ENCODE peak calls at places on chromosomes 16 and 17, in five cellular contexts. One of them, this sample, is unnamed.
A peak's percentile ranks its signal among the peaks of the same experiment; 100 is the strongest.

GRCh38 chr17:11296994-11297393 is 56.0 kb downstream of the SHISA6 start:
- DNase-seq in neural progenitor cell: peak; percentile 36
- DNase-seq in fibroblast of mammary gland: peak; percentile 3
- DNase-seq in mucosa of descending colon: no peak
- DNase-seq in endodermal cell: no peak
- DNase-seq in this sample: no peak

GRCh38 chr16:86877108-86877507 is 298.8 kb downstream of the FOXL1 start:
- DNase-seq in neural progenitor cell: no peak
- DNase-seq in fibroblast of mammary gland: no peak
- DNase-seq in mucosa of descending colon: no peak
- DNase-seq in endodermal cell: no peak
- DNase-seq in this sample: no peak

GRCh38 chr17:5035356-5035755 is at the start of gene SLC52A1:
- DNase-seq in neural progenitor cell: peak; percentile 21
- DNase-seq in fibroblast of mammary gland: no peak
- DNase-seq in mucosa of descending colon: peak; percentile 69
- DNase-seq in endodermal cell: peak; percentile 81
- DNase-seq in this sample: no peak

GRCh38 chr17:73043686-73044581 is 48.6 kb downstream of the SLC39A11 start:
- DNase-seq in neural progenitor cell: no peak
- DNase-seq in fibroblast of mammary gland: peak; percentile 96
- DNase-seq in mucosa of descending colon: no peak
- DNase-seq in endodermal cell: no peak
- DNase-seq in this sample: peak; percentile 72

GRCh38 chr16:31157136-31157535 is 7.3 kb upstream of the PRSS36 start:
- DNase-seq in neural progenitor cell: no peak
- DNase-seq in fibroblast of mammary gland: no peak
- DNase-seq in mucosa of descending colon: no peak
- DNase-seq in endodermal cell: no peak
- DNase-seq in this sample: no peak

GRCh38 chr17:79838541-79839274 is 532 bp downstream of the CBX4 start:
- DNase-seq in neural progenitor cell: peak; percentile 87
- DNase-seq in fibroblast of mammary gland: peak; percentile 51
- DNase-seq in mucosa of descending colon: peak; percentile 74
- DNase-seq in endodermal cell: peak; percentile 90
- DNase-seq in this sample: peak; percentile 76

GRCh38 chr16:28876016-28876659 is 2.1 kb upstream of the ATP2A1 start:
- DNase-seq in neural progenitor cell: no peak
- DNase-seq in fibroblast of mammary gland: no peak
- DNase-seq in mucosa of descending colon: no peak
- DNase-seq in endodermal cell: no peak
- DNase-seq in this sample: no peak

GRCh38 chr17:17741346-17742023 is 60.2 kb downstream of the RAI1 start:
- DNase-seq in neural progenitor cell: peak; percentile 91
- DNase-seq in fibroblast of mammary gland: no peak
- DNase-seq in mucosa of descending colon: no peak
- DNase-seq in endodermal cell: peak; percentile 91
- DNase-seq in this sample: peak; percentile 49

GRCh38 chr17:32755045-32755805 is 121.7 kb downstream of the MYO1D start:
- DNase-seq in neural progenitor cell: peak; percentile 51
- DNase-seq in fibroblast of mammary gland: peak; percentile 77
- DNase-seq in mucosa of descending colon: no peak
- DNase-seq in endodermal cell: no peak
- DNase-seq in this sample: peak; percentile 81

GRCh38 chr17:17324616-17325015 is 21.4 kb downstream of the NT5M start:
- DNase-seq in neural progenitor cell: no peak
- DNase-seq in fibroblast of mammary gland: no peak
- DNase-seq in mucosa of descending colon: no peak
- DNase-seq in endodermal cell: peak; percentile 26
- DNase-seq in this sample: no peak

GRCh38 chr17:73657473-73658116 is 13.3 kb upstream of the SDK2 start:
- DNase-seq in neural progenitor cell: peak; percentile 84
- DNase-seq in fibroblast of mammary gland: peak; percentile 54
- DNase-seq in mucosa of descending colon: peak; percentile 83
- DNase-seq in endodermal cell: peak; percentile 98
- DNase-seq in this sample: no peak

GRCh38 chr16:28623172-28623711 is 13.4 kb upstream of the SULT1A1 start:
- DNase-seq in neural progenitor cell: no peak
- DNase-seq in fibroblast of mammary gland: no peak
- DNase-seq in mucosa of descending colon: peak; percentile 85
- DNase-seq in endodermal cell: peak; percentile 32
- DNase-seq in this sample: peak; percentile 12

GRCh38 chr16:24999856-25000447 is 15.2 kb downstream of the ARHGAP17 start:
- DNase-seq in neural progenitor cell: no peak
- DNase-seq in fibroblast of mammary gland: peak; percentile 68
- DNase-seq in mucosa of descending colon: no peak
- DNase-seq in endodermal cell: no peak
- DNase-seq in this sample: no peak

GRCh38 chr17:68201425-68201785 is 46.4 kb upstream of the AMZ2 start:
- DNase-seq in neural progenitor cell: no peak
- DNase-seq in fibroblast of mammary gland: no peak
- DNase-seq in mucosa of descending colon: no peak
- DNase-seq in endodermal cell: no peak
- DNase-seq in this sample: no peak

GRCh38 chr16:57786632-57787518 is 15.4 kb downstream of the KIFC3 start:
- DNase-seq in neural progenitor cell: no peak
- DNase-seq in fibroblast of mammary gland: peak; percentile 48
- DNase-seq in mucosa of descending colon: no peak
- DNase-seq in endodermal cell: no peak
- DNase-seq in this sample: no peak

GRCh38 chr16:9798474-9798873 is 383.8 kb downstream of the GRIN2A start:
- DNase-seq in neural progenitor cell: no peak
- DNase-seq in fibroblast of mammary gland: no peak
- DNase-seq in mucosa of descending colon: no peak
- DNase-seq in endodermal cell: no peak
- DNase-seq in this sample: no peak

GRCh38 chr17:39083270-39083669 is 68.2 kb downstream of the PLXDC1 start:
- DNase-seq in neural progenitor cell: no peak
- DNase-seq in fibroblast of mammary gland: no peak
- DNase-seq in mucosa of descending colon: no peak
- DNase-seq in endodermal cell: no peak
- DNase-seq in this sample: no peak

GRCh38 chr16:78742501-78743283 is 643.2 kb downstream of the WWOX start:
- DNase-seq in neural progenitor cell: no peak
- DNase-seq in fibroblast of mammary gland: no peak
- DNase-seq in mucosa of descending colon: peak; percentile 63
- DNase-seq in endodermal cell: no peak
- DNase-seq in this sample: no peak

GRCh38 chr17:50361561-50362480 is 11.2 kb downstream of the MRPL27 start:
- DNase-seq in neural progenitor cell: peak; percentile 80
- DNase-seq in fibroblast of mammary gland: peak; percentile 77
- DNase-seq in mucosa of descending colon: peak; percentile 61
- DNase-seq in endodermal cell: peak; percentile 91
- DNase-seq in this sample: peak; percentile 66

GRCh38 chr17:521168-521525 is 168.5 kb upstream of the RPH3AL start:
- DNase-seq in neural progenitor cell: no peak
- DNase-seq in fibroblast of mammary gland: no peak
- DNase-seq in mucosa of descending colon: no peak
- DNase-seq in endodermal cell: no peak
- DNase-seq in this sample: peak; percentile 27

GRCh38 chr17:54903375-54903774 is 2.7 kb downstream of the TOM1L1 start:
- DNase-seq in neural progenitor cell: no peak
- DNase-seq in fibroblast of mammary gland: peak; percentile 15
- DNase-seq in mucosa of descending colon: peak; percentile 45
- DNase-seq in endodermal cell: no peak
- DNase-seq in this sample: no peak

GRCh38 chr16:5468488-5468887 is 370.9 kb upstream of the EEF2KMT start:
- DNase-seq in neural progenitor cell: no peak
- DNase-seq in fibroblast of mammary gland: no peak
- DNase-seq in mucosa of descending colon: no peak
- DNase-seq in endodermal cell: no peak
- DNase-seq in this sample: no peak

GRCh38 chr17:60526726-60527125 is 684 bp upstream of the APPBP2 start:
- DNase-seq in neural progenitor cell: no peak
- DNase-seq in fibroblast of mammary gland: peak; percentile 29
- DNase-seq in mucosa of descending colon: no peak
- DNase-seq in endodermal cell: no peak
- DNase-seq in this sample: no peak

GRCh38 chr16:46717692-46718091 is 28.2 kb downstream of the ORC6 start:
- DNase-seq in neural progenitor cell: no peak
- DNase-seq in fibroblast of mammary gland: no peak
- DNase-seq in mucosa of descending colon: no peak
- DNase-seq in endodermal cell: peak; percentile 20
- DNase-seq in this sample: no peak

GRCh38 chr16:85507342-85507741 is 105.8 kb upstream of the GSE1 start:
- DNase-seq in neural progenitor cell: no peak
- DNase-seq in fibroblast of mammary gland: no peak
- DNase-seq in mucosa of descending colon: no peak
- DNase-seq in endodermal cell: no peak
- DNase-seq in this sample: no peak

GRCh38 chr17:5585814-5586558 is 1.7 kb upstream of the NLRP1 start:
- DNase-seq in neural progenitor cell: no peak
- DNase-seq in fibroblast of mammary gland: no peak
- DNase-seq in mucosa of descending colon: no peak
- DNase-seq in endodermal cell: peak; percentile 61
- DNase-seq in this sample: peak; percentile 24

GRCh38 chr16:28304214-28304613 is 11.9 kb downstream of the SBK1 start:
- DNase-seq in neural progenitor cell: peak; percentile 77
- DNase-seq in fibroblast of mammary gland: peak; percentile 38
- DNase-seq in mucosa of descending colon: no peak
- DNase-seq in endodermal cell: peak; percentile 87
- DNase-seq in this sample: peak; percentile 23

GRCh38 chr16:68286153-68287074 is 22.1 kb downstream of the SLC7A6 start:
- DNase-seq in neural progenitor cell: no peak
- DNase-seq in fibroblast of mammary gland: no peak
- DNase-seq in mucosa of descending colon: no peak
- DNase-seq in endodermal cell: no peak
- DNase-seq in this sample: no peak

GRCh38 chr16:68285683-68286082 is 21.4 kb downstream of the SLC7A6 start:
- DNase-seq in neural progenitor cell: no peak
- DNase-seq in fibroblast of mammary gland: no peak
- DNase-seq in mucosa of descending colon: no peak
- DNase-seq in endodermal cell: no peak
- DNase-seq in this sample: no peak

GRCh38 chr16:68289202-68289601 is 21.5 kb downstream of the SLC7A6OS start:
- DNase-seq in neural progenitor cell: no peak
- DNase-seq in fibroblast of mammary gland: no peak
- DNase-seq in mucosa of descending colon: no peak
- DNase-seq in endodermal cell: no peak
- DNase-seq in this sample: no peak

GRCh38 chr16:68288252-68288650 is 22.5 kb downstream of the SLC7A6OS start:
- DNase-seq in neural progenitor cell: no peak
- DNase-seq in fibroblast of mammary gland: no peak
- DNase-seq in mucosa of descending colon: no peak
- DNase-seq in endodermal cell: no peak
- DNase-seq in this sample: no peak

GRCh38 chr16:68287276-68288251 is 23.2 kb downstream of the SLC7A6OS start:
- DNase-seq in neural progenitor cell: no peak
- DNase-seq in fibroblast of mammary gland: peak; percentile 94
- DNase-seq in mucosa of descending colon: no peak
- DNase-seq in endodermal cell: no peak
- DNase-seq in this sample: peak; percentile 73
- TF ChIP-seq CTCF in neural progenitor cell: no peak
- TF ChIP-seq CTCF in fibroblast of mammary gland: no peak
- TF ChIP-seq CTCF in mucosa of descending colon: no peak
- TF ChIP-seq CTCF in endodermal cell: no peak
- TF ChIP-seq CTCF in this sample: no peak

GRCh38 chr16:66409156-66409555 is 17.9 kb upstream of the BEAN1 start:
- DNase-seq in neural progenitor cell: no peak
- DNase-seq in fibroblast of mammary gland: peak; percentile 61
- DNase-seq in mucosa of descending colon: no peak
- DNase-seq in endodermal cell: no peak
- DNase-seq in this sample: peak; percentile 80
- H3K4me3 ChIP-seq in neural progenitor cell: no peak overlapping the region
- H3K4me3 ChIP-seq in fibroblast of mammary gland: no peak overlapping the region
- H3K4me3 ChIP-seq in mucosa of descending colon: no peak overlapping the region
- H3K4me3 ChIP-seq in endodermal cell: no peak overlapping the region
- H3K4me3 ChIP-seq in this sample: no peak overlapping the region

GRCh38 chr17:81488276-81488860 is 24.2 kb downstream of the ACTG1 start:
- DNase-seq in neural progenitor cell: no peak
- DNase-seq in fibroblast of mammary gland: no peak
- DNase-seq in mucosa of descending colon: peak; percentile 57
- DNase-seq in endodermal cell: no peak
- DNase-seq in this sample: no peak
- TF ChIP-seq CTCF in neural progenitor cell: no peak
- TF ChIP-seq CTCF in fibroblast of mammary gland: no peak
- TF ChIP-seq CTCF in mucosa of descending colon: no peak
- TF ChIP-seq CTCF in endodermal cell: no peak
- TF ChIP-seq CTCF in this sample: no peak

GRCh38 chr17:48022906-48023305 is 14.7 kb downstream of the COPZ2 start:
- DNase-seq in neural progenitor cell: no peak
- DNase-seq in fibroblast of mammary gland: no peak
- DNase-seq in mucosa of descending colon: no peak
- DNase-seq in endodermal cell: no peak
- DNase-seq in this sample: no peak
- H3K4me3 ChIP-seq in neural progenitor cell: peak overlapping the region; percentile 52
- H3K4me3 ChIP-seq in fibroblast of mammary gland: no peak overlapping the region
- H3K4me3 ChIP-seq in mucosa of descending colon: no peak overlapping the region
- H3K4me3 ChIP-seq in endodermal cell: no peak overlapping the region
- H3K4me3 ChIP-seq in this sample: no peak overlapping the region

GRCh38 chr17:75207760-75208159 is 2.3 kb downstream of the NUP85 start:
- DNase-seq in neural progenitor cell: no peak
- DNase-seq in fibroblast of mammary gland: peak; percentile 33
- DNase-seq in mucosa of descending colon: no peak
- DNase-seq in endodermal cell: no peak
- DNase-seq in this sample: no peak

GRCh38 chr17:75208161-75208560 is 2.7 kb downstream of the NUP85 start:
- DNase-seq in neural progenitor cell: no peak
- DNase-seq in fibroblast of mammary gland: no peak
- DNase-seq in mucosa of descending colon: no peak
- DNase-seq in endodermal cell: no peak
- DNase-seq in this sample: no peak

GRCh38 chr17:75205037-75205792 is at the start of gene NUP85:
- DNase-seq in neural progenitor cell: peak; percentile 96
- DNase-seq in fibroblast of mammary gland: peak; percentile 91
- DNase-seq in mucosa of descending colon: peak; percentile 96
- DNase-seq in endodermal cell: peak; percentile 99
- DNase-seq in this sample: peak; percentile 94

GRCh38 chr17:75209061-75209460 is 3.6 kb downstream of the NUP85 start:
- DNase-seq in neural progenitor cell: no peak
- DNase-seq in fibroblast of mammary gland: no peak
- DNase-seq in mucosa of descending colon: no peak
- DNase-seq in endodermal cell: no peak
- DNase-seq in this sample: no peak

GRCh38 chr17:75205793-75206163 is 299 bp downstream of the NUP85 start:
- DNase-seq in neural progenitor cell: no peak
- DNase-seq in fibroblast of mammary gland: no peak
- DNase-seq in mucosa of descending colon: no peak
- DNase-seq in endodermal cell: no peak
- DNase-seq in this sample: no peak
- TF ChIP-seq CTCF in neural progenitor cell: peak; percentile 32
- TF ChIP-seq CTCF in fibroblast of mammary gland: no peak
- TF ChIP-seq CTCF in mucosa of descending colon: no peak
- TF ChIP-seq CTCF in endodermal cell: peak; percentile 30
- TF ChIP-seq CTCF in this sample: no peak